ENCODE peak calls at places on chromosomes 2 and 18, in six cellular contexts. One of them, this sample, is unnamed.

GRCh38 chr2:135603543-135603942 is 72.3 kb downstream of the R3HDM1 start:
- DNase-seq in K562: no peak
- DNase-seq in HepG2: no peak
- DNase-seq in GM12891: no peak
- DNase-seq in H1: no peak
- DNase-seq in GM12878: no peak
- DNase-seq in this sample: no peak

GRCh38 chr2:84640386-84640785 is 124.1 kb downstream of the DNAH6 start:
- DNase-seq in GM12878: no peak
- DNase-seq in H1: no peak
- DNase-seq in HepG2: no peak
- DNase-seq in K562: no peak
- DNase-seq in GM12891: no peak
- DNase-seq in this sample: no peak

GRCh38 chr2:63738019-63738418 is 103.7 kb upstream of the UGP2 start:
- DNase-seq in K562: no peak
- DNase-seq in H1: no peak
- DNase-seq in HepG2: no peak
- DNase-seq in GM12878: no peak
- DNase-seq in GM12891: no peak
- DNase-seq in this sample: no peak

GRCh38 chr2:239326831-239327535 is 73.8 kb downstream of the HDAC4 start:
- DNase-seq in HepG2: no peak
- DNase-seq in GM12878: no peak
- DNase-seq in K562: no peak
- DNase-seq in H1: peak
- DNase-seq in GM12891: no peak
- DNase-seq in this sample: no peak

GRCh38 chr2:24050041-24050655 is 607 bp downstream of the FKBP1B start:
- DNase-seq in GM12878: no peak
- DNase-seq in H1: peak
- DNase-seq in K562: no peak
- DNase-seq in GM12891: no peak
- DNase-seq in HepG2: peak
- DNase-seq in this sample: no peak

GRCh38 chr2:11562476-11562875 is 28.6 kb downstream of the GREB1 start:
- DNase-seq in K562: no peak
- DNase-seq in H1: no peak
- DNase-seq in HepG2: no peak
- DNase-seq in GM12891: no peak
- DNase-seq in GM12878: no peak
- DNase-seq in this sample: no peak

GRCh38 chr18:11811009-11811408 is 40.2 kb upstream of the CHMP1B start:
- DNase-seq in GM12891: no peak
- DNase-seq in K562: no peak
- DNase-seq in GM12878: no peak
- DNase-seq in HepG2: no peak
- DNase-seq in H1: no peak
- DNase-seq in this sample: no peak

GRCh38 chr18:25503567-25504081 is 151.7 kb upstream of the ZNF521 start:
- DNase-seq in H1: peak
- DNase-seq in HepG2: peak
- DNase-seq in GM12891: no peak
- DNase-seq in K562: no peak
- DNase-seq in GM12878: no peak
- DNase-seq in this sample: no peak

GRCh38 chr2:146916914-146917313 is 927.9 kb upstream of the ACVR2A start:
- DNase-seq in GM12891: no peak
- DNase-seq in K562: no peak
- DNase-seq in HepG2: no peak
- DNase-seq in H1: no peak
- DNase-seq in GM12878: no peak
- DNase-seq in this sample: no peak

GRCh38 chr18:3379685-3380084 is 70.3 kb upstream of the TGIF1 start:
- DNase-seq in H1: no peak
- DNase-seq in GM12891: no peak
- DNase-seq in GM12878: no peak
- DNase-seq in K562: no peak
- DNase-seq in HepG2: no peak
- DNase-seq in this sample: no peak

GRCh38 chr2:65608966-65609365 is 176.6 kb upstream of the SPRED2 start:
- DNase-seq in GM12878: no peak
- DNase-seq in HepG2: no peak
- DNase-seq in H1: no peak
- DNase-seq in GM12891: no peak
- DNase-seq in K562: no peak
- DNase-seq in this sample: no peak

DNA sequence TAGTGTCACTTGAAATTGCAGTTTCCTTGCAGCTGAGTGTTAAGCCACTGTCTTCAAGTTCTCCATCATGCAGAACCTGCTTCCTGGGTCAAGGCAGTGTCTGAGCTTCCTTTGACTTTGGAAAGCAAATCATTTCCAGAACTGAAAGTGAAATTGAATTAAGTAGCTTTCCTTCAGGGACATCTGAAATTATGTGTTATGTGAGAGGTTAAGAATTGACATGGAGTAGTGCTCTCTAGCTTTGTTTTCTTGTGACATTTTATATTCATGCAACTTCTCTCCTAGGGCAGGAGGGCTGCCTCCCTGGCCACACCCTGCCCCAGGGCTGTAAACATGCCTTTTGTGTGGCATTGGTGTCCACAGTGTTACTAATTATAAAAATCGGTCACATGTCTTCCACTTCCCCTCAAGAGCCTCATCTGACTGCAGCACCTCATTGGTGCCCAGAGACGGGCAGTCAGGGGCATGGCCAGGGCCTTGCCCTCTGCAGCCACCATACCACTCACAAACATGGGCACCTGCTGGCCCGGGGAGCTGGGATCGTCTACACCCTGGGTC is 14.4 kb downstream of the RAB12 start:
- DNase-seq in GM12878: no peak
- DNase-seq in HepG2: no peak
- DNase-seq in GM12891: no peak
- DNase-seq in H1: no peak
- DNase-seq in K562: no peak
- DNase-seq in this sample: no peak
- TF ChIP-seq POLR2AphosphoS5 in GM12878: no peak
- TF ChIP-seq POLR2AphosphoS5 in HepG2: no peak
- TF ChIP-seq POLR2AphosphoS5 in GM12891: no peak
- TF ChIP-seq POLR2AphosphoS5 in H1: no peak
- TF ChIP-seq POLR2AphosphoS5 in K562: no peak
- TF ChIP-seq POLR2AphosphoS5 in this sample: no peak

DNA sequence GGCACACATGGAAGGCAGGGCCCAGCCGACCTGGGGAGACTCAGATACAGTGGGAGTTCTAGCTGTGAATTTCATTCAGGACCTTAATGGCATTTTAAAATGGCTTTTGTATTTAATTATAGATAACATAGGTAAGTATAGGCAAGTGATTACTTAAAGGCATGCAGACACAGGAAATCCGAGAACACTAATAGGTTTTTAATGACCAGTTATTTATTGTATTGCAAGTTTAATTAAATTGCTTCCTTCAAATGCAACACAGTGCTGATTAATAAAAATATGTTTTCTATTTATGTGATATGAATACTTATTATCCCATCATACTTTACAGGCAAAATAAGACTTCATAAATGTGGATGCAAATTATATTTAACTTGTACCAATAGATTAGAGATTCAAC is 19.7 kb upstream of the SH3RF3 start:
- DNase-seq in H1: no peak
- DNase-seq in HepG2: no peak
- DNase-seq in K562: no peak
- DNase-seq in GM12878: no peak
- DNase-seq in GM12891: no peak
- DNase-seq in this sample: no peak
- TF ChIP-seq TAF1 in H1: no peak
- TF ChIP-seq TAF1 in HepG2: no peak
- TF ChIP-seq TAF1 in K562: no peak
- TF ChIP-seq TAF1 in GM12878: no peak
- TF ChIP-seq TAF1 in GM12891: no peak
- TF ChIP-seq TAF1 in this sample: no peak

GRCh38 chr18:59898093-59898492 is 1.7 kb upstream of the PMAIP1 start:
- DNase-seq in H1: no peak
- DNase-seq in K562: no peak
- DNase-seq in HepG2: no peak
- DNase-seq in GM12878: no peak
- DNase-seq in GM12891: no peak
- DNase-seq in this sample: no peak

GRCh38 chr18:59900222-59901128 is 679 bp downstream of the PMAIP1 start:
- DNase-seq in H1: peak
- DNase-seq in GM12878: no peak
- DNase-seq in K562: peak
- DNase-seq in GM12891: peak
- DNase-seq in HepG2: no peak
- DNase-seq in this sample: no peak

GRCh38 chr18:59897321-59897954 is 2.4 kb upstream of the PMAIP1 start:
- DNase-seq in HepG2: no peak
- DNase-seq in K562: no peak
- DNase-seq in H1: no peak
- DNase-seq in GM12878: no peak
- DNase-seq in GM12891: no peak
- DNase-seq in this sample: no peak

GRCh38 chr18:59898609-59899297 is 1.0 kb upstream of the PMAIP1 start:
- DNase-seq in GM12878: no peak
- DNase-seq in H1: no peak
- DNase-seq in GM12891: no peak
- DNase-seq in K562: no peak
- DNase-seq in HepG2: no peak
- DNase-seq in this sample: no peak

GRCh38 chr18:59899298-59900221 is at the start of gene PMAIP1:
- DNase-seq in GM12878: no peak
- DNase-seq in HepG2: peak
- DNase-seq in H1: peak
- DNase-seq in K562: peak
- DNase-seq in GM12891: peak
- DNase-seq in this sample: peak
- TF ChIP-seq POLR2A in GM12878: peak
- TF ChIP-seq POLR2A in HepG2: peak
- TF ChIP-seq POLR2A in H1: peak
- TF ChIP-seq POLR2A in K562: peak
- TF ChIP-seq POLR2A in GM12891: peak
- TF ChIP-seq POLR2A in this sample: peak

DNA sequence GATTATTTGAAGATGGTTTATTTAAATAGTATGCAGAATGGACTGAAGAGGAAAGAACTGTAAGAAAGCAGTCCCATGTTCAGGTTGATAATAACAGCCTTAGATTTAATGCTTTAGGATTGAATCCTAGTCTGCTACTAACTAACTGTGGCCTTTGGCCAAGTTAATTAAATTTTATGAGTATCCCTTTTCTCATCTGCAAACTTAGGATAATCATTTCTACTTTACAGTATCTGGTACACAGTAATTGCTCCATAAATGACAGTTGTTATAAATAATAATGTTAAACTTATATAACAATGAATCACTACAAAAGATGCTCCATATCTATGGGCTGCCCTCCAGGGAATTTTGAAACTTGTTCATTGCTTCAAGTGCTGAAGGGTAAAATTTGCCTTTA is 41.0 kb downstream of the FAP start:
- DNase-seq in K562: no peak
- DNase-seq in GM12878: no peak
- DNase-seq in HepG2: no peak
- DNase-seq in H1: no peak
- DNase-seq in GM12891: no peak
- DNase-seq in this sample: no peak
- TF ChIP-seq POLR2AphosphoS5 in K562: no peak
- TF ChIP-seq POLR2AphosphoS5 in GM12878: no peak
- TF ChIP-seq POLR2AphosphoS5 in HepG2: no peak
- TF ChIP-seq POLR2AphosphoS5 in H1: no peak
- TF ChIP-seq POLR2AphosphoS5 in GM12891: no peak
- TF ChIP-seq POLR2AphosphoS5 in this sample: no peak

This sample was measured in GM12892.